ENCODE peak calls at places on chromosomes 2 and 18, in seven cellular contexts. O is brain microvascular endothelial cell, S is head of caudate nucleus, W is iPS DF 6.9, H is GM04503, A is LoVo, Y is astrocyte of the spinal cord. I is an unnamed sample.

GRCh38 chr2:28507806-28508764 is 12.2 kb downstream of the PLB1 start:
- DNase-seq in A (peak), H (no peak), Y (no peak), W (no peak), O (no peak), S (peak), I (no peak)

GRCh38 chr2:157032019-157032418 is 225.5 kb upstream of the GALNT5 start:
- DNase-seq in W (no peak), H (peak), S (no peak), A (peak), Y (peak), O (peak), I (peak)

GRCh38 chr2:21841341-21841740 is 717.6 kb downstream of the TDRD15 start:
- DNase-seq in Y (no peak), O (no peak), W (no peak), H (no peak), A (no peak), S (no peak), I (no peak)

GRCh38 chr2:195318440-195319111 is 338.4 kb upstream of the SLC39A10 start:
- DNase-seq in O (peak), W (peak), A (peak), S (peak), H (peak), Y (peak), I (peak)

GRCh38 chr18:42113529-42114191 is 158.6 kb downstream of the PIK3C3 start:
- DNase-seq in W (no peak), H (peak), A (peak), S (no peak), Y (peak), O (peak), I (peak)

GRCh38 chr2:190407246-190407661 is 901 bp upstream of the MFSD6 start:
- DNase-seq in W (no peak), Y (no peak), A (no peak), H (no peak), S (no peak), O (no peak), I (no peak)

GRCh38 chr2:237623428-237624403 is 3.7 kb upstream of the LRRFIP1 start:
- DNase-seq in Y (no peak), S (no peak), O (no peak), A (no peak), H (no peak), W (no peak), I (no peak)

GRCh38 chr2:168699834-168700417 is 102.5 kb upstream of the NOSTRIN start:
- DNase-seq in W (no peak), H (peak), O (peak), Y (peak), A (no peak), S (peak), I (no peak)

GRCh38 chr2:217103752-217104540 is 244.1 kb upstream of the TNP1 start:
- DNase-seq in W (no peak), Y (peak), O (peak), A (no peak), S (no peak), H (no peak), I (no peak)

GRCh38 chr2:23583467-23583866 is 198.5 kb downstream of the KLHL29 start:
- DNase-seq in A (no peak), S (no peak), H (no peak), Y (no peak), O (no peak), W (no peak), I (no peak)

GRCh38 chr2:4219121-4219520 is 515.7 kb downstream of the DCDC2C start:
- DNase-seq in O (no peak), H (no peak), Y (no peak), S (no peak), A (no peak), W (no peak), I (no peak)

GRCh38 chr2:176129825-176130152 is 284 bp downstream of the HOXD8 start:
- DNase-seq in H (no peak), Y (no peak), S (no peak), A (peak), W (no peak), O (no peak), I (no peak)

GRCh38 chr2:230908595-230909191 is 16.3 kb downstream of the GPR55 start:
- DNase-seq in W (no peak), H (peak), O (peak), Y (peak), A (peak), S (peak), I (peak)

GRCh38 chr2:186770332-186770946 is 76.6 kb downstream of the FAM171B start:
- DNase-seq in W (no peak), Y (no peak), S (no peak), A (no peak), O (no peak), H (no peak), I (no peak)

GRCh38 chr2:73269686-73270465 is 14.4 kb downstream of the FBXO41 start:
- DNase-seq in H (no peak), A (no peak), W (no peak), S (no peak), Y (no peak), O (no peak), I (no peak)

GRCh38 chr2:126041648-126042047 is 614.3 kb upstream of the GYPC start:
- DNase-seq in W (no peak), H (no peak), O (no peak), S (no peak), Y (no peak), A (no peak), I (no peak)

GRCh38 chr2:226829721-226830631 is 5.9 kb upstream of the RHBDD1 start:
- DNase-seq in Y (no peak), O (no peak), A (no peak), W (no peak), H (no peak), S (no peak), I (no peak)

GRCh38 chr2:152134488-152135280 is 35.8 kb upstream of the CACNB4 start:
- DNase-seq in S (no peak), W (no peak), A (no peak), O (peak), H (no peak), Y (peak), I (no peak)

GRCh38 chr2:118738524-118739308 is 108.7 kb downstream of the EN1 start:
- DNase-seq in A (peak), W (no peak), Y (peak), O (peak), H (peak), S (no peak), I (peak)

GRCh38 chr2:230408244-230408842 is 7.7 kb upstream of the SP100 start:
- DNase-seq in H (peak), W (no peak), O (peak), A (no peak), S (no peak), Y (peak), I (no peak)

GRCh38 chr2:68721482-68722071 is 13.0 kb upstream of the ARHGAP25 start:
- DNase-seq in O (no peak), A (peak), Y (no peak), H (no peak), W (no peak), S (no peak), I (no peak)

GRCh38 chr2:9138507-9139085 is 68.0 kb upstream of the ASAP2 start:
- DNase-seq in H (no peak), W (peak), Y (no peak), O (no peak), S (no peak), A (no peak), I (peak)

GRCh38 chr2:162075689-162076132 is 1.7 kb upstream of the DPP4 start:
- DNase-seq in S (no peak), A (no peak), O (no peak), H (no peak), W (no peak), Y (no peak), I (no peak)

GRCh38 chr2:162333968-162334367 is 10.0 kb upstream of the GCA start:
- DNase-seq in A (peak), H (no peak), O (peak), W (no peak), Y (no peak), S (peak), I (peak)

GRCh38 chr18:43277164-43277600 is at the start of gene SYT4:
- DNase-seq in H (no peak), A (no peak), S (peak), Y (peak), W (peak), O (peak), I (peak)

GRCh38 chr18:58269931-58270330 is 225.9 kb downstream of the NEDD4L start:
- DNase-seq in Y (no peak), A (peak), O (no peak), H (no peak), S (no peak), W (no peak), I (no peak)

GRCh38 chr2:171432969-171433762 is 624 bp downstream of the METTL8 start:
- DNase-seq in A (peak), W (no peak), O (peak), Y (peak), S (peak), H (no peak), I (peak)

GRCh38 chr2:223459328-223459939 is 142.7 kb downstream of the SCG2 start:
- DNase-seq in A (peak), S (no peak), O (no peak), W (no peak), Y (peak), H (no peak), I (peak)

GRCh38 chr18:8722946-8723477 is 17.7 kb downstream of the MTCL1 start:
- DNase-seq in H (no peak), S (no peak), W (no peak), O (no peak), Y (no peak), A (no peak), I (no peak)

GRCh38 chr18:8349608-8350323 is 259.5 kb upstream of the RAB12 start:
- DNase-seq in Y (no peak), H (no peak), A (no peak), W (no peak), S (no peak), O (no peak), I (no peak)

GRCh38 chr2:132437852-132438649 is 21.4 kb downstream of the GPR39 start:
- DNase-seq in H (no peak), S (no peak), A (no peak), Y (no peak), W (no peak), O (no peak), I (no peak)

GRCh38 chr2:8248623-8248957 is 433.3 kb upstream of the ID2 start:
- DNase-seq in H (no peak), W (no peak), S (no peak), Y (peak), A (no peak), O (no peak), I (no peak)

GRCh38 chr2:220034356-220035121 is 407.1 kb downstream of the SLC4A3 start:
- DNase-seq in S (peak), W (no peak), O (peak), A (no peak), Y (peak), H (peak), I (no peak)

I was measured in NCI-H460.